ENCODE peak calls at places on chromosomes 5 and 9, in five cellular contexts. H, T, X, A and G are unnamed samples.

GRCh38 chr5:31995714-31996113 is 178.4 kb downstream of the GOLPH3 start:
- DNase-seq in H (no peak), T (no peak), X (no peak), A (no peak), G (no peak)

GRCh38 chr9:131605770-131606590 is 60.7 kb downstream of the PRRT1B start:
- DNase-seq in H (no peak), T (no peak), X (no peak), A (peak; percentile 73), G (no peak)

GRCh38 chr5:65811895-65812294 is 89.9 kb downstream of the NLN start:
- DNase-seq in H (no peak), T (peak; percentile 26), X (no peak), A (peak; percentile 56), G (no peak)

GRCh38 chr5:124231240-124231639 is 515.2 kb downstream of the ZNF608 start:
- DNase-seq in H (no peak), T (no peak), X (no peak), A (no peak), G (no peak)

GRCh38 chr5:171676286-171676944 is 109.2 kb upstream of the SMIM23 start:
- DNase-seq in H (no peak), T (no peak), X (no peak), A (no peak), G (no peak)

GRCh38 chr9:100087218-100087617 is 11.6 kb downstream of the ERP44 start:
- DNase-seq in H (no peak), T (no peak), X (no peak), A (peak; percentile 65), G (no peak)

GRCh38 chr5:135436856-135437795 is 10.0 kb downstream of the DCANP1 start:
- DNase-seq in H (no peak), T (no peak), X (no peak), A (no peak), G (peak; percentile 39)

GRCh38 chr9:108394726-108395125 is 461.1 kb downstream of the ACTL7B start:
- DNase-seq in H (no peak), T (no peak), X (no peak), A (no peak), G (no peak)

DNA sequence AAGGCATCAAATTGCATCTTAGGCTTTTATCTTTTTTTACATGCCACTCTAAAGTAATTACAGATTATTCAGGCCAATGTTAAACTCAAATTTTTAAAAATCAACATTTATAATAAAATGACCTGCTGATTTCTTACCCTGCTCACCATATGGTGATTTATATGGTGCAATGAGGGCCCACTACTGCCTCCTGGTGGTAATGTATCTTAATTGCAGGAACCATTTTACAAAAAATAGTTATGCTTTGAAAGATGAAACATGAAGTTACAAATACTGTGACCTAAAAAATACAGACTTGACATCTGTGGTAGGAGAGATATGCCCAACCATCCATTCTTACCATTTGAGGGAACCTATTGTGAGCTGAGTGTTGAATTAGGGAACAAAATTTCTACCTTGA is 292.6 kb upstream of the TAS2R1 start:
- DNase-seq in H (no peak), T (no peak), X (no peak), A (no peak), G (no peak)
- TF ChIP-seq CTCF in H (no peak), T (no peak), X (peak; percentile 28), A (no peak), G (no peak)

DNA sequence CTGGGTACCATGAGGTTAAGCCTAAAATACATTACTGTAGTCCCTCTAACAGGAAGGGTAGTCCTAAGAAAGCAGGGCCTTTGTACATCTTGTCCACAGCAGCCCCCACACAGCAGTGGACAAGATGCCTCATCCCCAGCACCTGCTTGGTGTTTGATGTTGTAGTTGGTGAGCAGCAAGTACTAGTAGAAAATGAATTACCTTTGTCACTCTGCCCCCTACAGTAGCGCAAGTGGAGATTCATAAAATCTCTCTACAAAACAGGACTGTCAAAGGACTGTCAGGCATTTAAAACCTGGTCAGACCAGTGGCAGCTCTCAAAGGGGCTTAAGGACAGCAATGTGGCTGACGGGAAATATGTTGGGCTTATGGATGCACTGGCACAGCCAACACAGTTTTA is 122.5 kb downstream of the TMEM174 start:
- DNase-seq in H (no peak), T (no peak), X (no peak), A (no peak), G (no peak)
- TF ChIP-seq CTCF in H (no peak), T (no peak), X (peak; percentile 26), A (no peak), G (no peak)

GRCh38 chr5:57097526-57097925 is 76.3 kb upstream of the GPBP1 start:
- DNase-seq in H (no peak), T (no peak), X (no peak), A (no peak), G (no peak)

GRCh38 chr5:57094753-57095683 is 78.8 kb upstream of the GPBP1 start:
- DNase-seq in H (no peak), T (peak; percentile 86), X (no peak), A (no peak), G (no peak)
- TF ChIP-seq CTCF in H (peak; percentile 22), T (peak; percentile 29), X (peak; percentile 27), A (no peak), G (no peak)

DNA sequence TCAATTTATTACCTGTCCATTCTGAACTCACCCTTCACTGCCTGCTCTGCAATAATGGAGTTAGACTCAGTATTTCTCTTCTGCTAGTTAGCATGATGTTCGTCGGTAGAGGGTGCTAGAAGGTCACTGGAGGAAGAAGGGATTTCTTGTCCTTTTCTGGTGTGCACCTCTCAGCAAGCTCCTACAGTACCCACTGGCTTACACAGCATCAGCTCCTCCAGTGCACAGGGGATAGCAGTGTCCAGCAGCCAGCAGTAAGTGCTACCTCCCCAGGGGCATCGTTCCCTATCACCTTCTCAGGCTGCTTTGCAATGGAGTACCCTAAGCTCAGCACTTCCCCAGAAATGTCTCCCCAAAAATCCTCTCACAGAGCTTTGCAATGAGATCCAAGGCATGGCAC is 45.9 kb upstream of the APC start:
- DNase-seq in H (no peak), T (peak; percentile 44), X (no peak), A (peak; percentile 43), G (peak; percentile 12)
- TF ChIP-seq CTCF in H (peak; percentile 30), T (peak; percentile 19), X (peak; percentile 29), A (peak; percentile 53), G (peak; percentile 34)

GRCh38 chr5:68644971-68645370 is 429.4 kb downstream of the PIK3R1 start:
- DNase-seq in H (no peak), T (no peak), X (no peak), A (no peak), G (peak; percentile 28)
- TF ChIP-seq CTCF in H (no peak), T (no peak), X (no peak), A (no peak), G (no peak)

GRCh38 chr5:38922199-38922598 is 76.4 kb downstream of the OSMR start:
- DNase-seq in H (peak; percentile 43), T (peak; percentile 25), X (no peak), A (peak; percentile 51), G (peak; percentile 66)
- TF ChIP-seq CTCF in H (peak; percentile 75), T (peak; percentile 68), X (peak; percentile 97), A (peak; percentile 65), G (peak; percentile 85)

GRCh38 chr5:116237917-116238502 is 153.2 kb downstream of the COMMD10 start:
- DNase-seq in H (no peak), T (no peak), X (no peak), A (no peak), G (no peak)
- TF ChIP-seq CTCF in H (peak; percentile 12), T (no peak), X (peak; percentile 8), A (peak; percentile 8), G (no peak)